ENCODE peak calls at places on chromosomes 13 and 19, in six cellular contexts. F is H9, D is A549, E is natural killer cell, R is epithelial cell of proximal tubule, W is nephron progenitor cell. S is an unnamed sample.

GRCh38 chr19:44476559-44477408 is 23.5 kb downstream of the ZNF180 start:
- DNase-seq in E (no peak), R (no peak), F (no peak), D (peak), W (no peak), S (no peak)

GRCh38 chr13:51292000-51292550 is 47.4 kb upstream of the SERPINE3 start:
- DNase-seq in F (no peak), W (no peak), R (no peak), D (no peak), E (no peak), S (no peak)

GRCh38 chr13:37700887-37701286 is 102.3 kb upstream of the POSTN start:
- DNase-seq in D (no peak), R (no peak), E (no peak), F (no peak), W (no peak), S (no peak)

GRCh38 chr13:99228737-99229691 is 28.4 kb downstream of the UBAC2 start:
- DNase-seq in W (no peak), D (no peak), R (peak), E (no peak), F (no peak), S (no peak)

GRCh38 chr13:108948269-108948671 is 318.9 kb downstream of the MYO16 start:
- DNase-seq in D (peak), R (no peak), E (no peak), F (no peak), W (no peak), S (no peak)

GRCh38 chr13:79450110-79450509 is 30.8 kb upstream of the NDFIP2 start:
- DNase-seq in E (no peak), F (no peak), W (no peak), R (no peak), D (no peak), S (no peak)

GRCh38 chr13:101624210-101624922 is 171.9 kb downstream of the ITGBL1 start:
- DNase-seq in F (peak), D (no peak), R (peak), E (no peak), W (no peak), S (no peak)

GRCh38 chr19:3218037-3218661 is 6.3 kb upstream of the CELF5 start:
- DNase-seq in W (no peak), R (no peak), D (no peak), F (no peak), E (no peak), S (no peak)

GRCh38 chr13:97356592-97356991 is 77.4 kb upstream of the RAP2A start:
- DNase-seq in W (no peak), R (no peak), D (no peak), F (no peak), E (no peak), S (no peak)

GRCh38 chr19:10766681-10767201 is 48.9 kb downstream of the DNM2 start:
- DNase-seq in F (no peak), D (no peak), E (no peak), R (no peak), W (no peak), S (no peak)

GRCh38 chr13:93226623-93227279 is at the start of gene GPC6:
- DNase-seq in E (no peak), D (peak), W (peak), F (peak), R (peak), S (no peak)

GRCh38 chr13:88068316-88068715 is 397.1 kb downstream of the SLITRK5 start:
- DNase-seq in R (no peak), E (no peak), W (no peak), F (no peak), D (no peak), S (no peak)

GRCh38 chr19:46602392-46603194 is 1.5 kb downstream of the CALM3 start:
- DNase-seq in E (no peak), F (no peak), W (no peak), D (no peak), R (no peak), S (no peak)

GRCh38 chr19:5118026-5118425 is 149.1 kb downstream of the KDM4B start:
- DNase-seq in R (no peak), D (no peak), W (no peak), F (no peak), E (no peak), S (no peak)

GRCh38 chr19:5119297-5119998 is 150.5 kb downstream of the KDM4B start:
- DNase-seq in W (no peak), D (no peak), R (no peak), F (no peak), E (no peak), S (no peak)

GRCh38 chr19:5115771-5116202 is 146.9 kb downstream of the KDM4B start:
- DNase-seq in D (no peak), R (no peak), E (no peak), W (no peak), F (no peak), S (no peak)

GRCh38 chr19:5116292-5116691 is 147.4 kb downstream of the KDM4B start:
- DNase-seq in D (no peak), W (no peak), E (no peak), F (no peak), R (no peak), S (no peak)

DNA sequence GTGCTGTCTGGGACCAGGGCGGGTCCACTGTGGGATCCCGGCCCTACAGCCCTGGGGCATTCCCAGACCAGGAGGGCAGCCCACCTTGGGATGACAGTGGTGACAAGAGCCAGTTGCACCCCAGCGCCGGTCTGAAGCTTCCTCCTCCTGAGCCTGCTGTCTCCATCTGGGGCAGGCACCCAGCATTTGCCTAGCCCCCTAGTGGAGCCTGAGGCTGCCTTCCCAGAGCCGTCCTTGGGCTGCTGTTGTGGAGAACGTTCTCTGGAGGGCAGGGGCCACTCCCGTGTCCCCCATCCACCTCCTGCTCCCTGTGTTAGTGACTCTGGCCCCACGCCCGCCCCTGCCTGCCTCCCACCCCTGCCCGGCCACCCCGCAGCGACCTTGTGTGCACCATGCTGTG is 148.5 kb downstream of the KDM4B start:
- DNase-seq in W (no peak), R (no peak), F (no peak), E (no peak), D (no peak), S (no peak)
- TF ChIP-seq CTCF in W (no peak), R (no peak), F (peak), E (no peak), D (no peak), S (no peak)

DNA sequence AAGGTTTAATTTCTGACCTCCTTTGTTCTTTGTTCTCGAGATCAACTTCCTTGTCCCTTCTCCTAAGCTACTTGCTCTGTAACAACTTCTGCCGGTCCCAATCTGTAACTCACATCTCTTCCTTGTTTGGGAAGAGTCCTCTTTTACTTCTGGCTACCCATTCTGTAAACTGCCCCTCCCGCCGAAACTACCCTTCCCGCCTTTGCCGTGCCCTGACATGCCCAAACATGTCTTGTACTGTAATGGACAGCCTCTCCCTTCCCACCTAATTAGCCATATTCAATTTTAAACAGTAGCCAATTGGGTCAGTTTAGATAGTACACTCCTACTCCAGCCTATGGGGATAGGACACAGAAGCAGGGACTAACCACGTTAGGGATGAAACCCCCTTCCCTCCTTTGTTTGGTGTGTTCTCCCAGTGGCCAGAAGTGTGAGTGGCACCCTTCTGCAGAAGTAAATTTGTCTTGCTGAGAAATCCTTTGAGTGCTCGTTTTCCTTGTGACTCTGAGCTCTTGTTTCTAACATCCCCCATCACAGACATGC is 34.2 kb downstream of the SACS start:
- DNase-seq in W (no peak), R (no peak), E (no peak), F (peak), D (no peak), S (no peak)
- TF ChIP-seq CTCF in W (no peak), R (no peak), E (no peak), F (no peak), D (no peak), S (no peak)

GRCh38 chr19:31252476-31252875 is 96.8 kb downstream of the TSHZ3 start:
- DNase-seq in F (no peak), W (no peak), E (no peak), D (no peak), R (no peak), S (no peak)

GRCh38 chr19:31254611-31255010 is 94.6 kb downstream of the TSHZ3 start:
- DNase-seq in W (no peak), E (no peak), F (no peak), R (no peak), D (no peak), S (no peak)

GRCh38 chr19:31253816-31254551 is 95.3 kb downstream of the TSHZ3 start:
- DNase-seq in W (no peak), R (no peak), F (no peak), E (no peak), D (no peak), S (no peak)

GRCh38 chr19:31249217-31249616 is 100.0 kb downstream of the TSHZ3 start:
- DNase-seq in F (no peak), R (no peak), D (peak), W (no peak), E (no peak), S (no peak)
- TF ChIP-seq CTCF in F (no peak), R (no peak), D (peak), W (no peak), E (no peak), S (no peak)

GRCh38 chr13:60155978-60156377 is 7.8 kb downstream of the DIAPH3 start:
- DNase-seq in R (no peak), D (no peak), E (no peak), W (no peak), F (no peak), S (no peak)
- TF ChIP-seq CTCF in R (peak), D (no peak), E (no peak), W (no peak), F (peak), S (no peak)

GRCh38 chr19:17052439-17052838 is 22.8 kb downstream of the HAUS8 start:
- DNase-seq in E (no peak), D (peak), F (peak), W (peak), R (no peak), S (no peak)
- TF ChIP-seq CTCF in E (peak), D (peak), F (peak), W (peak), R (peak), S (peak)

S was measured in CD14-positive monocyte.